ENCODE peak calls at places on chromosomes 6 and 20, in five cellular contexts. One of them, this sample, is unnamed.
A peak's percentile ranks its signal among the peaks of the same experiment; 100 is the strongest.

GRCh38 chr6:32815996-32816395 is 806 bp downstream of the HLA-DOB start:
- DNase-seq in right cardiac atrium: no peak
- DNase-seq in GM23248: no peak
- DNase-seq in A673: no peak
- DNase-seq in ovary: no peak
- DNase-seq in this sample: no peak

GRCh38 chr20:45365444-45365970 is 2.6 kb downstream of the SYS1 start:
- DNase-seq in right cardiac atrium: no peak
- DNase-seq in GM23248: no peak
- DNase-seq in A673: no peak
- DNase-seq in ovary: no peak
- DNase-seq in this sample: no peak

GRCh38 chr6:43972915-43973304 is 154.3 kb downstream of the MRPL14 start:
- DNase-seq in right cardiac atrium: peak; percentile 90
- DNase-seq in GM23248: peak; percentile 96
- DNase-seq in A673: peak; percentile 47
- DNase-seq in ovary: peak; percentile 64
- DNase-seq in this sample: peak; percentile 94

GRCh38 chr20:25514195-25514594 is 71.1 kb downstream of the NINL start:
- DNase-seq in right cardiac atrium: no peak
- DNase-seq in GM23248: no peak
- DNase-seq in A673: no peak
- DNase-seq in ovary: no peak
- DNase-seq in this sample: no peak

GRCh38 chr20:63968136-63968927 is 1.4 kb downstream of the ZNF512B start:
- DNase-seq in right cardiac atrium: no peak
- DNase-seq in GM23248: no peak
- DNase-seq in A673: no peak
- DNase-seq in ovary: peak; percentile 28
- DNase-seq in this sample: no peak

GRCh38 chr6:35663447-35664235 is 25.1 kb downstream of the FKBP5 start:
- DNase-seq in right cardiac atrium: no peak
- DNase-seq in GM23248: peak; percentile 86
- DNase-seq in A673: peak; percentile 88
- DNase-seq in ovary: no peak
- DNase-seq in this sample: no peak

GRCh38 chr6:100889351-100889750 is 8.2 kb upstream of the ASCC3 start:
- DNase-seq in right cardiac atrium: no peak
- DNase-seq in GM23248: no peak
- DNase-seq in A673: no peak
- DNase-seq in ovary: no peak
- DNase-seq in this sample: no peak

GRCh38 chr6:105851181-105851580 is 235.0 kb upstream of the PRDM1 start:
- DNase-seq in right cardiac atrium: no peak
- DNase-seq in GM23248: peak; percentile 31
- DNase-seq in A673: no peak
- DNase-seq in ovary: peak; percentile 19
- DNase-seq in this sample: no peak

GRCh38 chr20:51184289-51184688 is 161.4 kb upstream of the KCNG1 start:
- DNase-seq in right cardiac atrium: no peak
- DNase-seq in GM23248: peak; percentile 65
- DNase-seq in A673: no peak
- DNase-seq in ovary: no peak
- DNase-seq in this sample: no peak

GRCh38 chr20:23127506-23128279 is 41.6 kb upstream of the CD93 start:
- DNase-seq in right cardiac atrium: peak; percentile 6
- DNase-seq in GM23248: no peak
- DNase-seq in A673: no peak
- DNase-seq in ovary: no peak
- DNase-seq in this sample: peak; percentile 43

GRCh38 chr6:8983202-8983688 is 547.9 kb upstream of the SLC35B3 start:
- DNase-seq in right cardiac atrium: peak; percentile 35
- DNase-seq in GM23248: peak; percentile 84
- DNase-seq in A673: peak; percentile 96
- DNase-seq in ovary: peak; percentile 12
- DNase-seq in this sample: peak; percentile 77

GRCh38 chr20:40668449-40669228 is 20.4 kb downstream of the MAFB start:
- DNase-seq in right cardiac atrium: no peak
- DNase-seq in GM23248: peak; percentile 65
- DNase-seq in A673: no peak
- DNase-seq in ovary: no peak
- DNase-seq in this sample: no peak

GRCh38 chr20:22438926-22439325 is 145.4 kb downstream of the FOXA2 start:
- DNase-seq in right cardiac atrium: no peak
- DNase-seq in GM23248: peak; percentile 2
- DNase-seq in A673: no peak
- DNase-seq in ovary: no peak
- DNase-seq in this sample: no peak

GRCh38 chr20:36542019-36542488 is 735 bp downstream of the MYL9 start:
- DNase-seq in right cardiac atrium: peak; percentile 60
- DNase-seq in GM23248: peak; percentile 80
- DNase-seq in A673: no peak
- DNase-seq in ovary: peak; percentile 61
- DNase-seq in this sample: peak; percentile 75

GRCh38 chr6:10510592-10511367 is 10.4 kb upstream of the GCNT2 start:
- DNase-seq in right cardiac atrium: peak; percentile 61
- DNase-seq in GM23248: peak; percentile 35
- DNase-seq in A673: peak; percentile 42
- DNase-seq in ovary: no peak
- DNase-seq in this sample: peak; percentile 81

GRCh38 chr6:159043986-159044385 is 805 bp downstream of the TAGAP start:
- DNase-seq in right cardiac atrium: no peak
- DNase-seq in GM23248: no peak
- DNase-seq in A673: no peak
- DNase-seq in ovary: no peak
- DNase-seq in this sample: no peak

GRCh38 chr6:52217761-52218160 is 26.5 kb downstream of the IL17F start:
- DNase-seq in right cardiac atrium: no peak
- DNase-seq in GM23248: no peak
- DNase-seq in A673: no peak
- DNase-seq in ovary: no peak
- DNase-seq in this sample: no peak

GRCh38 chr6:43627008-43627825 is 1.8 kb downstream of the GTPBP2 start:
- DNase-seq in right cardiac atrium: peak; percentile 83
- DNase-seq in GM23248: peak; percentile 99
- DNase-seq in A673: peak; percentile 35
- DNase-seq in ovary: peak; percentile 59
- DNase-seq in this sample: peak; percentile 84

GRCh38 chr6:156956286-156956685 is 179.1 kb downstream of the ARID1B start:
- DNase-seq in right cardiac atrium: no peak
- DNase-seq in GM23248: peak; percentile 31
- DNase-seq in A673: no peak
- DNase-seq in ovary: no peak
- DNase-seq in this sample: no peak

GRCh38 chr20:24491043-24491756 is 21.8 kb downstream of the SYNDIG1 start:
- DNase-seq in right cardiac atrium: no peak
- DNase-seq in GM23248: peak; percentile 19
- DNase-seq in A673: no peak
- DNase-seq in ovary: no peak
- DNase-seq in this sample: peak; percentile 55

GRCh38 chr6:12873706-12874105 is 157.1 kb downstream of the PHACTR1 start:
- DNase-seq in right cardiac atrium: no peak
- DNase-seq in GM23248: peak; percentile 36
- DNase-seq in A673: no peak
- DNase-seq in ovary: no peak
- DNase-seq in this sample: no peak

GRCh38 chr20:57133926-57134650 is 132.4 kb downstream of the BMP7 start:
- DNase-seq in right cardiac atrium: no peak
- DNase-seq in GM23248: peak; percentile 38
- DNase-seq in A673: peak; percentile 52
- DNase-seq in ovary: no peak
- DNase-seq in this sample: peak; percentile 16

GRCh38 chr6:163260111-163260895 is 154.2 kb upstream of the QKI start:
- DNase-seq in right cardiac atrium: peak; percentile 41
- DNase-seq in GM23248: peak; percentile 15
- DNase-seq in A673: peak; percentile 41
- DNase-seq in ovary: peak; percentile 19
- DNase-seq in this sample: no peak

GRCh38 chr6:99241905-99242534 is 107.5 kb downstream of the FAXC start:
- DNase-seq in right cardiac atrium: no peak
- DNase-seq in GM23248: peak; percentile 47
- DNase-seq in A673: peak; percentile 53
- DNase-seq in ovary: no peak
- DNase-seq in this sample: no peak

GRCh38 chr6:1720620-1721322 is 111.1 kb downstream of the FOXC1 start:
- DNase-seq in right cardiac atrium: no peak
- DNase-seq in GM23248: no peak
- DNase-seq in A673: no peak
- DNase-seq in ovary: no peak
- DNase-seq in this sample: no peak

GRCh38 chr6:70849348-70850069 is 107.4 kb downstream of the B3GAT2 start:
- DNase-seq in right cardiac atrium: no peak
- DNase-seq in GM23248: no peak
- DNase-seq in A673: no peak
- DNase-seq in ovary: no peak
- DNase-seq in this sample: no peak

GRCh38 chr20:16803965-16804792 is 56.0 kb downstream of the OTOR start:
- DNase-seq in right cardiac atrium: peak; percentile 27
- DNase-seq in GM23248: peak; percentile 77
- DNase-seq in A673: peak; percentile 86
- DNase-seq in ovary: peak; percentile 26
- DNase-seq in this sample: peak; percentile 43

GRCh38 chr20:50469324-50469723 is 40.9 kb upstream of the PTPN1 start:
- DNase-seq in right cardiac atrium: no peak
- DNase-seq in GM23248: no peak
- DNase-seq in A673: no peak
- DNase-seq in ovary: no peak
- DNase-seq in this sample: no peak

GRCh38 chr6:150027806-150028565 is 2.7 kb upstream of the RAET1L start:
- DNase-seq in right cardiac atrium: no peak
- DNase-seq in GM23248: no peak
- DNase-seq in A673: no peak
- DNase-seq in ovary: no peak
- DNase-seq in this sample: peak; percentile 8

GRCh38 chr6:163738725-163739124 is 324.2 kb downstream of the QKI start:
- DNase-seq in right cardiac atrium: no peak
- DNase-seq in GM23248: peak; percentile 15
- DNase-seq in A673: no peak
- DNase-seq in ovary: no peak
- DNase-seq in this sample: no peak

GRCh38 chr6:142537612-142538478 is 236.0 kb downstream of the ADGRG6 start:
- DNase-seq in right cardiac atrium: no peak
- DNase-seq in GM23248: peak; percentile 70
- DNase-seq in A673: peak; percentile 73
- DNase-seq in ovary: no peak
- DNase-seq in this sample: no peak

GRCh38 chr20:33992145-33992922 is 1.4 kb upstream of the RALY start:
- DNase-seq in right cardiac atrium: no peak
- DNase-seq in GM23248: peak; percentile 64
- DNase-seq in A673: no peak
- DNase-seq in ovary: no peak
- DNase-seq in this sample: no peak

GRCh38 chr20:48983423-48984400 is 62.2 kb downstream of the ARFGEF2 start:
- DNase-seq in right cardiac atrium: peak; percentile 43
- DNase-seq in GM23248: peak; percentile 63
- DNase-seq in A673: peak; percentile 33
- DNase-seq in ovary: no peak
- DNase-seq in this sample: no peak
- H3K27ac ChIP-seq in right cardiac atrium: peak overlapping the region; percentile 48
- H3K27ac ChIP-seq in GM23248: peak overlapping the region; percentile 27
- H3K27ac ChIP-seq in A673: no peak overlapping the region
- H3K27ac ChIP-seq in ovary: no peak overlapping the region
- H3K27ac ChIP-seq in this sample: no peak overlapping the region

GRCh38 chr20:10739575-10739974 is 65.8 kb upstream of the JAG1 start:
- DNase-seq in right cardiac atrium: no peak
- DNase-seq in GM23248: peak; percentile 41
- DNase-seq in A673: no peak
- DNase-seq in ovary: no peak
- DNase-seq in this sample: no peak
- H3K4me3 ChIP-seq in right cardiac atrium: peak overlapping the region; percentile 59
- H3K4me3 ChIP-seq in GM23248: peak overlapping the region; percentile 52
- H3K4me3 ChIP-seq in A673: no peak overlapping the region
- H3K4me3 ChIP-seq in ovary: peak overlapping the region; percentile 15
- H3K4me3 ChIP-seq in this sample: peak overlapping the region; percentile 87

GRCh38 chr6:134995536-134995935 is 45.6 kb upstream of the ALDH8A1 start:
- DNase-seq in right cardiac atrium: no peak
- DNase-seq in GM23248: no peak
- DNase-seq in A673: no peak
- DNase-seq in ovary: no peak
- DNase-seq in this sample: no peak
- H3K27me3 ChIP-seq in right cardiac atrium: no peaks in the 10 kb centered on the region
- H3K27me3 ChIP-seq in GM23248: no peaks in the 10 kb centered on the region
- H3K27me3 ChIP-seq in A673: no peaks in the 10 kb centered on the region
- H3K27me3 ChIP-seq in ovary: no peaks in the 10 kb centered on the region
- H3K27me3 ChIP-seq in this sample: no peaks in the 10 kb centered on the region

GRCh38 chr20:32761417-32761830 is 761 bp upstream of the DNMT3B start:
- DNase-seq in right cardiac atrium: no peak
- DNase-seq in GM23248: no peak
- DNase-seq in A673: no peak
- DNase-seq in ovary: no peak
- DNase-seq in this sample: no peak

GRCh38 chr20:32762754-32763201 is 593 bp downstream of the DNMT3B start:
- DNase-seq in right cardiac atrium: no peak
- DNase-seq in GM23248: peak; percentile 48
- DNase-seq in A673: peak; percentile 32
- DNase-seq in ovary: no peak
- DNase-seq in this sample: peak; percentile 81

GRCh38 chr20:32763202-32763999 is 1.2 kb downstream of the DNMT3B start:
- DNase-seq in right cardiac atrium: no peak
- DNase-seq in GM23248: peak; percentile 24
- DNase-seq in A673: no peak
- DNase-seq in ovary: no peak
- DNase-seq in this sample: peak; percentile 78

GRCh38 chr20:32764000-32764960 is 2.1 kb downstream of the DNMT3B start:
- DNase-seq in right cardiac atrium: no peak
- DNase-seq in GM23248: no peak
- DNase-seq in A673: no peak
- DNase-seq in ovary: no peak
- DNase-seq in this sample: peak; percentile 48

GRCh38 chr20:32761831-32762753 is at the start of gene DNMT3B:
- DNase-seq in right cardiac atrium: peak; percentile 82
- DNase-seq in GM23248: peak; percentile 88
- DNase-seq in A673: peak; percentile 88
- DNase-seq in ovary: peak; percentile 69
- DNase-seq in this sample: peak; percentile 93
- H3K27ac ChIP-seq in right cardiac atrium: no peak within 1 kb of the TSS
- H3K27ac ChIP-seq in GM23248: no peak within 1 kb of the TSS
- H3K27ac ChIP-seq in A673: peak within 1 kb of the TSS; percentile 63
- H3K27ac ChIP-seq in ovary: no peak within 1 kb of the TSS
- H3K27ac ChIP-seq in this sample: no peak within 1 kb of the TSS

DNA sequence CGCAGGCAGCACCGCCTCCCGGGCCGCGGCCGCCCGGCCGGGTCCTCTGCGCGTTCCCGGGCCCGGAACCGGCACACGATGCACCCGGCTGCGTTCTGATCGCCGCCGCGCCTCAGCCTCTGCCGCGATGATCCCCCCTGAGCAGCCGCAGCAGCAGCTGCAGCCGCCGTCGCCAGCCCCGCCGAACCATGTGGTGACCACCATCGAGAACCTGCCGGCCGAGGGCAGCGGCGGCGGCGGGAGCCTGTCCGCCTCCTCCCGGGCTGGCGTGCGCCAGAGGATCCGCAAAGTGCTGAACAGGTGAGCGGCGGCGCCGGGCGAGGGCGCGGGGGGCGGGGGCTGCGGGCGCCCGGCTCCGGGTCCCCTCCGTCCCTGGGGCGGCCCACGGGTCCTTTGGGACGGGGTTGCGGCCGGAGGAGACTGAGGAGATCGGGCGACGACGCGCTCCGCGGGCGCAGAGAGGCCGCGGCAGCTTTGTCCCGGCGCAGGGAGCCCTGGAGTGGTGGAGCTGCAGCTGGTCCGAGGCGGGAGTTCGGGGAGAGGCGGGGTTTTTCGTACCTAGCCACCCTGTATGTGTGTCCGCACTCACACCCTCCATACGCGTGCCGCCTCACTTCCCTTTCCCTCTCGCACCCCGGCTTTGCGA is 659 bp downstream of the SLC35F1 start:
- DNase-seq in right cardiac atrium: no peak
- DNase-seq in GM23248: peak; percentile 12
- DNase-seq in A673: peak; percentile 25
- DNase-seq in ovary: no peak
- DNase-seq in this sample: peak; percentile 59
- H3K4me3 ChIP-seq in right cardiac atrium: peak overlapping the region; percentile 79
- H3K4me3 ChIP-seq in GM23248: peak overlapping the region; percentile 66
- H3K4me3 ChIP-seq in A673: peak overlapping the region; percentile 60
- H3K4me3 ChIP-seq in ovary: peak overlapping the region; percentile 31
- H3K4me3 ChIP-seq in this sample: peak overlapping the region; percentile 72

This sample was measured in aorta.